ENCODE peak calls at places on chromosomes 12 and 14, in six cellular contexts. C, H, L, D, S and J are unnamed samples. For H3K36me3 and H3K4me1, the result is how much of the 10 kb centered on the place peaks cover.

GRCh38 chr12:89893972-89894706 is 185.5 kb upstream of the ATP2B1 start:
- DNase-seq in L (no peak), H (no peak), C (no peak), S (no peak), D (no peak), J (peak)

GRCh38 chr12:6871052-6871957 is 1.8 kb downstream of the SPSB2 start:
- DNase-seq in D (no peak), H (peak), C (no peak), S (no peak), L (peak), J (peak)

GRCh38 chr14:32824195-32824594 is 114.5 kb upstream of the NPAS3 start:
- DNase-seq in L (no peak), C (no peak), D (no peak), H (no peak), S (no peak), J (no peak)

GRCh38 chr12:49276304-49277290 is 11.7 kb downstream of the TUBA1C start:
- DNase-seq in D (no peak), S (no peak), C (no peak), L (no peak), H (no peak), J (peak)

GRCh38 chr12:14647028-14647750 is 49.2 kb downstream of the GUCY2C start:
- DNase-seq in L (no peak), C (no peak), S (no peak), H (no peak), D (no peak), J (no peak)

GRCh38 chr12:54009171-54010052 is 627 bp downstream of the HOXC8 start:
- DNase-seq in C (no peak), S (no peak), D (no peak), L (peak), H (no peak), J (no peak)

GRCh38 chr12:10366875-10367274 is 23.0 kb downstream of the KLRK1 start:
- DNase-seq in H (no peak), D (no peak), S (no peak), C (no peak), L (peak), J (no peak)

GRCh38 chr12:32151081-32151480 is 44.4 kb downstream of the BICD1 start:
- DNase-seq in H (no peak), S (no peak), L (no peak), C (no peak), D (no peak), J (no peak)

GRCh38 chr12:53096089-53096741 is 1.3 kb upstream of the IGFBP6 start:
- DNase-seq in C (no peak), H (peak), D (no peak), L (no peak), S (peak), J (peak)

GRCh38 chr12:7638064-7638763 is 27.5 kb downstream of the APOBEC1 start:
- DNase-seq in D (no peak), L (no peak), H (no peak), C (no peak), S (no peak), J (no peak)

DNA sequence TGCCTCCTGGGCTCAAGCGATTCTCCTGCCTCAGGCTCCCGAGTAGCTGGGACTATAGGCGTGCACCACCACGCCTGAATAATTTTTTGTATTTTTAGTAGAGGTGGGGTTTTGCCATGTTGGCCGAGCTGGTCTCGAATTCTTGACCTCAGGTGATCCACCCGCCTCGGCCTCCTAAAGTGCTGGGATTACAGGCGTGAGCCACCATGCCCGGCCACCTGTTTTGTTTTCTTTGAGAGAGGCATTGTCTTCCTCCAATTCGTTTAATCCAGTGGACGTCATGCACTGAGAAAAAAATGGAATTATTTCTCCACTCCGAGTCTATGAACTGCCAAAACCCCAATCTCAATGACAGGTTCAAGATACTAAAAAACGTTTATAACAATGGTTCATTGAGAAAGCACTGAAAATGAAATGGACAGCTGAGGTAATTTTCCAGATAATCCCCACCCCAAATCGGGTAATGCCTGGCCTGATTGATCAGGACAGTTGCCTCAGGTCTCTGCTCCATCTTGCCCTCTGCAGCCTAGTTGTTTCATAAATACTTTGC is 132.7 kb upstream of the PARP11 start:
- DNase-seq in L (no peak), H (no peak), S (no peak), C (no peak), D (no peak), J (peak)
- H3K4me3 ChIP-seq in L (no peak), H (no peak), S (no peak), C (no peak), D (no peak), J (no peak)

GRCh38 chr14:49622022-49622607 is 1.5 kb downstream of the MGAT2 start:
- DNase-seq in L (peak), D (no peak), H (no peak), C (no peak), S (no peak), J (no peak)
- H3K36me3 ChIP-seq in L (under half), D (under half), H (under half), C (under half), S (under half), J (half or more)

DNA sequence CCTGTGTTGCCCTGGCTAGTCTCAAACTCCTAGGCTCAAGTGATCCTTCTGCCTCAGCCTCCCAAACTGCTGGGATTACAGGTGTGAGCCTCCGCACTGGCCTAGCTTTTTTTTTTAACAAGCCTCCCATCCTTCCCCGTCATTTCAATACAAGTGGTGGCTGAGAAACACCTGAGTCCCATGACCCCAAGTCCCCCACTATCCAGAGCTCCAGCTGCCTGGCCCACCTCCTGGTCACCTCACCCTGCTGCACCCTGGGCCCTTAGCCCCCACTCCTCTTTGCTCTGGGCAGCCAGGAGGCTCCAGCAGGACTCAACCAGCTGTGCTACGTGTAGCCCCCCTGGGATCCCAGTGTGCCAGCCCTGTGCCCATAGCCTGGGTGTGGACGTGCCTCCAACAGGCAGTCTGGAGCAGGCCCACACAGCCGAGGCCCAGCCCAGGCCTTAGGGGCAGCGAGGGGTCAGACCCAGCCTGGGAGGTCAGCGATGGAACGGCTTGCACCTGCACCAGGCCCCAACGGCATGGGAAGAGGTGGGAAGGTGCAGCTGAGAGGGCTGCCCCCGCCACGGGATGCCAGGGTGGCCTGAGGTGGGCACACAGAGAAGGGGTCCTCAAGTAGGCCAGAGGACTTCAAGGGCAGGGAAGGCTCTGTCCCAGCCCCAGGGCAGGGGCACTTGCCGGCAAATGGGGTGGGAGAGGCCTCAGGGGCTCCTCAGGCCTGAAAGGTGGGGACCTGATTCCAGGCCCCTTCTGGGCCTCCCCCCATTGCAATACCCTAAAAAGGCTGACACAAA is 6.5 kb downstream of the AHNAK2 start:
- DNase-seq in D (no peak), H (no peak), C (no peak), S (peak), L (no peak), J (no peak)
- H3K4me1 ChIP-seq in D (under half), H (half or more), C (under half), S (half or more), L (under half), J (half or more)

GRCh38 chr14:59276235-59276634 is 87.8 kb downstream of the DAAM1 start:
- DNase-seq in D (no peak), L (no peak), S (no peak), H (no peak), C (no peak), J (no peak)
- H3K4me3 ChIP-seq in D (no peak), L (no peak), S (no peak), H (no peak), C (no peak), J (no peak)

GRCh38 chr12:124422142-124422569 is 127.3 kb downstream of the RFLNA start:
- DNase-seq in S (no peak), C (peak), L (no peak), H (peak), D (no peak), J (peak)

GRCh38 chr12:124422570-124423523 is 128.0 kb downstream of the RFLNA start:
- DNase-seq in D (no peak), L (peak), C (peak), H (peak), S (peak), J (peak)

GRCh38 chr12:124423683-124424515 is 129.0 kb downstream of the RFLNA start:
- DNase-seq in C (no peak), S (no peak), L (no peak), D (no peak), H (no peak), J (no peak)

GRCh38 chr12:124425667-124426066 is 130.8 kb downstream of the RFLNA start:
- DNase-seq in S (no peak), C (no peak), L (no peak), H (no peak), D (no peak), J (peak)

GRCh38 chr12:124424516-124424905 is 129.6 kb downstream of the RFLNA start:
- DNase-seq in C (no peak), D (no peak), L (no peak), S (no peak), H (no peak), J (no peak)
- H3K36me3 ChIP-seq in C (under half), D (under half), L (half or more), S (under half), H (under half), J (under half)

GRCh38 chr12:124767075-124767821 is 96.4 kb downstream of the SCARB1 start:
- DNase-seq in D (peak), H (peak), C (peak), S (peak), L (peak), J (peak)

GRCh38 chr12:124770725-124771124 is 92.9 kb downstream of the SCARB1 start:
- DNase-seq in H (no peak), L (no peak), S (no peak), D (no peak), C (no peak), J (no peak)

GRCh38 chr12:124769881-124770512 is 93.7 kb downstream of the SCARB1 start:
- DNase-seq in L (no peak), C (no peak), D (no peak), S (no peak), H (no peak), J (no peak)

GRCh38 chr12:124768462-124769165 is 95.0 kb downstream of the SCARB1 start:
- DNase-seq in H (no peak), C (no peak), S (no peak), D (no peak), L (no peak), J (peak)

GRCh38 chr12:124769166-124769530 is 94.5 kb downstream of the SCARB1 start:
- DNase-seq in S (no peak), H (no peak), C (no peak), D (no peak), L (no peak), J (no peak)
- H3K4me1 ChIP-seq in S (under half), H (under half), C (under half), D (under half), L (under half), J (under half)

GRCh38 chr12:98838282-98838681 is 193.2 kb downstream of the APAF1 start:
- DNase-seq in H (no peak), L (peak), C (no peak), S (no peak), D (no peak), J (peak)
- H3K4me3 ChIP-seq in H (no peak), L (no peak), C (no peak), S (no peak), D (no peak), J (no peak)

DNA sequence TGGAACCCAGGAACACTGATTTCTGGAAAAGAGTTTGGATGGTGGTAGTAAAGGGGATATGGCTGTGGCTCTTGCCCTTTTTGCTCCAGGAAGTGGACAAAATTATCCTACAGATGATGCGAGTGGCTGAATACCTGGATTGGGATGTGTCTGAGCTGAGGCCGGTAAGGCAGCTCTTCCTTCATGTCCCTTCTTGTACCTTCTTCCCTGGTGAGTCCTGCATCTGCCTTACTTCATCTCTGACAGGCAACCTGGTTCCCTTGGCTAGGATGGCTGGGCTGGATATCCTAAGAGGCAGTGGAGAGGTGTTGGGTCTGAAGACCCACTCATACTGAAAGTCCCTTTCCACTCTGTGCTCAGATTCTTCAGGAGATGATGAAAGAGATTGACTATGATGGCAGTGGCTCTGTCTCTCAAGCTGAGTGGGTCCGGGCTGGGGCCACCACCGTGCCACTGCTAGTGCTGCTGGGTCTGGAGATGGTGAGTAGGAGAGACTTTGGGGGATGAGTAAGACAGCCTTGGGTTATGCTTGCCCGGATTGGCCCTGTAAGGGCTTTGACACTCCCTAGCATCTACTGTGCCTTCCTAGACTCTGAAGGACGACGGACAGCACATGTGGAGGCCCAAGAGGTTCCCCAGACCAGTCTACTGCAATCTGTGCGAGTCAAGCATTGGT is 8.0 kb downstream of the DGKA start:
- DNase-seq in C (no peak), D (no peak), S (no peak), L (no peak), H (no peak), J (no peak)
- H3K36me3 ChIP-seq in C (under half), D (half or more), S (under half), L (under half), H (under half), J (under half)